ENCODE peak calls at places on chromosomes 16 and 17, in seven cellular contexts. H, O, Z, T, B, W and R are unnamed samples.

GRCh38 chr16:66120656-66121055 is 245.8 kb upstream of the CDH5 start:
- DNase-seq in H (no peak), O (no peak), Z (no peak), T (no peak), B (no peak), W (peak), R (no peak)

GRCh38 chr16:83929811-83930555 is 23.1 kb upstream of the OSGIN1 start:
- DNase-seq in H (no peak), O (no peak), Z (no peak), T (no peak), B (no peak), W (no peak), R (no peak)

GRCh38 chr17:77011173-77012011 is 129.4 kb upstream of the SEC14L1 start:
- DNase-seq in H (peak), O (peak), Z (no peak), T (peak), B (peak), W (peak), R (peak)

GRCh38 chr16:55283776-55284717 is 40.0 kb upstream of the IRX6 start:
- DNase-seq in H (no peak), O (no peak), Z (no peak), T (no peak), B (no peak), W (no peak), R (no peak)

GRCh38 chr17:28570716-28571254 is 539 bp downstream of the PIGS start:
- DNase-seq in H (peak), O (no peak), Z (peak), T (peak), B (no peak), W (no peak), R (no peak)

GRCh38 chr16:12091569-12092346 is 115.2 kb downstream of the SNX29 start:
- DNase-seq in H (no peak), O (no peak), Z (no peak), T (no peak), B (no peak), W (no peak), R (no peak)

GRCh38 chr16:8605554-8605953 is 15.2 kb upstream of the TMEM114 start:
- DNase-seq in H (no peak), O (no peak), Z (no peak), T (no peak), B (no peak), W (no peak), R (no peak)

GRCh38 chr17:14299261-14300093 is 1.4 kb upstream of the HS3ST3B1 start:
- DNase-seq in H (peak), O (peak), Z (no peak), T (peak), B (peak), W (no peak), R (peak)

GRCh38 chr17:39601758-39602532 is 5.8 kb downstream of the NEUROD2 start:
- DNase-seq in H (no peak), O (no peak), Z (no peak), T (peak), B (no peak), W (no peak), R (no peak)

GRCh38 chr16:59545666-59546065 is 811.5 kb upstream of the GOT2 start:
- DNase-seq in H (no peak), O (no peak), Z (no peak), T (no peak), B (no peak), W (no peak), R (no peak)

GRCh38 chr17:77085916-77086432 is 54.8 kb upstream of the SEC14L1 start:
- DNase-seq in H (no peak), O (no peak), Z (no peak), T (no peak), B (no peak), W (no peak), R (no peak)

GRCh38 chr17:49278076-49278475 is 47.5 kb upstream of the PHOSPHO1 start:
- DNase-seq in H (no peak), O (no peak), Z (no peak), T (peak), B (no peak), W (no peak), R (no peak)

GRCh38 chr17:4919511-4920047 is 12.5 kb upstream of the GP1BA start:
- DNase-seq in H (no peak), O (no peak), Z (no peak), T (no peak), B (no peak), W (no peak), R (no peak)

GRCh38 chr17:35242158-35242804 is 591 bp upstream of the SLFN5 start:
- DNase-seq in H (peak), O (peak), Z (peak), T (peak), B (peak), W (peak), R (peak)

GRCh38 chr16:81513204-81514040 is 68.8 kb downstream of the CMIP start:
- DNase-seq in H (no peak), O (no peak), Z (peak), T (peak), B (peak), W (no peak), R (peak)

GRCh38 chr16:5186381-5186903 is 88.8 kb upstream of the EEF2KMT start:
- DNase-seq in H (no peak), O (no peak), Z (no peak), T (no peak), B (no peak), W (no peak), R (no peak)

GRCh38 chr16:8796469-8797363 is 723 bp downstream of the TMEM186 start:
- DNase-seq in H (no peak), O (no peak), Z (no peak), T (no peak), B (peak), W (no peak), R (peak)

GRCh38 chr17:64216030-64216384 is 47.1 kb downstream of the TEX2 start:
- DNase-seq in H (peak), O (no peak), Z (no peak), T (no peak), B (peak), W (peak), R (peak)

GRCh38 chr17:58047751-58048150 is 35.5 kb upstream of the DYNLL2 start:
- DNase-seq in H (no peak), O (no peak), Z (no peak), T (no peak), B (peak), W (no peak), R (peak)

GRCh38 chr16:22898874-22899348 is 84.9 kb downstream of the HS3ST2 start:
- DNase-seq in H (peak), O (peak), Z (peak), T (peak), B (peak), W (peak), R (peak)

GRCh38 chr17:82870091-82870491 is 30.3 kb upstream of the ZNF750 start:
- DNase-seq in H (no peak), O (no peak), Z (no peak), T (no peak), B (no peak), W (no peak), R (no peak)

GRCh38 chr16:28990375-28991040 is 5.7 kb downstream of the LAT start:
- DNase-seq in H (no peak), O (no peak), Z (no peak), T (no peak), B (no peak), W (no peak), R (no peak)

GRCh38 chr16:64478258-64478906 is 643.5 kb downstream of the CDH11 start:
- DNase-seq in H (peak), O (no peak), Z (no peak), T (no peak), B (peak), W (peak), R (peak)

GRCh38 chr17:8857919-8858318 is 9.6 kb downstream of the PIK3R6 start:
- DNase-seq in H (peak), O (no peak), Z (peak), T (peak), B (peak), W (peak), R (peak)

GRCh38 chr17:2723505-2723996 is 12.0 kb upstream of the CLUH start:
- DNase-seq in H (no peak), O (no peak), Z (no peak), T (peak), B (no peak), W (no peak), R (no peak)

GRCh38 chr17:33200116-33200515 is 93.0 kb downstream of the ASIC2 start:
- DNase-seq in H (peak), O (no peak), Z (no peak), T (peak), B (peak), W (peak), R (no peak)

GRCh38 chr17:28860363-28860808 is 5.6 kb downstream of the ERAL1 start:
- DNase-seq in H (no peak), O (no peak), Z (no peak), T (no peak), B (no peak), W (no peak), R (no peak)

GRCh38 chr16:67726106-67727034 is 7.3 kb upstream of the GFOD2 start:
- DNase-seq in H (no peak), O (no peak), Z (no peak), T (no peak), B (no peak), W (peak), R (no peak)

GRCh38 chr17:71023631-71024030 is 854.3 kb downstream of the KCNJ2 start:
- DNase-seq in H (peak), O (no peak), Z (no peak), T (no peak), B (no peak), W (no peak), R (no peak)

GRCh38 chr17:9219631-9220415 is 198.5 kb downstream of the NTN1 start:
- DNase-seq in H (no peak), O (no peak), Z (no peak), T (peak), B (no peak), W (no peak), R (no peak)

GRCh38 chr17:27532269-27533067 is 76.2 kb downstream of the KSR1 start:
- DNase-seq in H (no peak), O (peak), Z (peak), T (no peak), B (peak), W (peak), R (no peak)

GRCh38 chr17:29572691-29573557 is 4.4 kb downstream of the TP53I13 start:
- DNase-seq in H (peak), O (peak), Z (peak), T (peak), B (peak), W (peak), R (peak)

GRCh38 chr16:636206-637080 is at the start of gene METTL26:
- DNase-seq in H (peak), O (peak), Z (peak), T (peak), B (peak), W (peak), R (peak)
- TF ChIP-seq CTCF in H (no peak), O (no peak), Z (no peak), T (peak), B (no peak), W (peak), R (no peak)

GRCh38 chr16:85216522-85217375 is 104.5 kb upstream of the CIBAR2 start:
- DNase-seq in H (no peak), O (no peak), Z (no peak), T (no peak), B (no peak), W (no peak), R (no peak)

GRCh38 chr16:85221810-85222150 is 109.5 kb upstream of the CIBAR2 start:
- DNase-seq in H (no peak), O (no peak), Z (no peak), T (peak), B (no peak), W (no peak), R (no peak)

GRCh38 chr16:85222151-85222863 is 110.0 kb upstream of the CIBAR2 start:
- DNase-seq in H (no peak), O (no peak), Z (no peak), T (peak), B (no peak), W (no peak), R (no peak)

GRCh38 chr16:85221081-85221809 is 109.0 kb upstream of the CIBAR2 start:
- DNase-seq in H (no peak), O (no peak), Z (no peak), T (no peak), B (no peak), W (no peak), R (no peak)

DNA sequence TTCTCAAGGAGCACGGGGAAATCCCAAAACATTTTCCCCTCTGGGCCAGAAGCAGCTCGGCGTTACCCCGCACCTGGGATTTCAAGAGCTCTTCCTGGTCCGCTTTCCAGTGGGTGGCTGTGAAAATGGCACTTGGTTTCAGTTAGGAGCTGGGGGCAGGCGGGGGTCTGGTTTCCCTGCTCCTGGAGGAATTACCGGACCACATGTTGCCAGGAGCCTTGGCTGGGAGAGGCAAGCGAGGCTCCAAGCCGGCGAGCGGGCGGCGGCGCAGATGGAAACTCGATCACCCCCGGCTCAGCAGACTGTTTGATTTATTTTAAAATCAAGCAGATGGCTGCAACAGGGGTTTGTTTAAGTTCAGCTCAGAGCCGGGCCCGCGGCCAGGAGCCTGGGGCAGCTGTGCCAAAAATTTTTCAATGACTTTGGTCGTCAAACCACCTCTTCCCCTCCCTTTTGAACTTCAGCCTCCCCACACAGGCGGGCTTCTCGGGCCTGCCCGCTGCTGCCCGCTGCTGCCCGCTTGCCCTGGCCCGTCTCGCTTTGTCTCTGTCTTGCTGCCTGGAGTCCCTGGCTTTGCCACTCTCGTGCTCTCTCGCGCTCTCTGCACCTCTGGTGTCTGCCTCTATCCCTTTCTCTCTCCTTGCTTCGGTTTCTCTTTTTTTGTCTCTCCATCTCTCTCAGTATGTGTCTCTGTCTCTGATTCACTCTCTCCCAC is 108.0 kb upstream of the CIBAR2 start:
- DNase-seq in H (peak), O (peak), Z (peak), T (no peak), B (peak), W (peak), R (peak)
- H3K4me3 ChIP-seq in H (peak), O (peak), Z (peak), T (no peak), B (peak), W (peak), R (peak)

GRCh38 chr17:59890720-59891119 is 2.0 kb downstream of the TUBD1 start:
- DNase-seq in H (peak), O (no peak), Z (no peak), T (no peak), B (peak), W (peak), R (no peak)

GRCh38 chr17:59892251-59892848 is 393 bp downstream of the TUBD1 start:
- DNase-seq in H (no peak), O (no peak), Z (no peak), T (no peak), B (no peak), W (no peak), R (no peak)

GRCh38 chr17:59892849-59893616 is at the start of the genes RPS6KB1 and TUBD1:
- DNase-seq in H (peak), O (peak), Z (peak), T (peak), B (peak), W (peak), R (peak)

GRCh38 chr17:59897090-59897489 is 4.2 kb downstream of the RPS6KB1 start:
- DNase-seq in H (peak), O (no peak), Z (no peak), T (no peak), B (peak), W (peak), R (peak)

GRCh38 chr17:59893617-59894100 is 738 bp downstream of the RPS6KB1 start:
- DNase-seq in H (peak), O (no peak), Z (no peak), T (no peak), B (peak), W (peak), R (peak)
- TF ChIP-seq CTCF in H (peak), O (no peak), Z (peak), T (peak), B (no peak), W (no peak), R (no peak)

DNA sequence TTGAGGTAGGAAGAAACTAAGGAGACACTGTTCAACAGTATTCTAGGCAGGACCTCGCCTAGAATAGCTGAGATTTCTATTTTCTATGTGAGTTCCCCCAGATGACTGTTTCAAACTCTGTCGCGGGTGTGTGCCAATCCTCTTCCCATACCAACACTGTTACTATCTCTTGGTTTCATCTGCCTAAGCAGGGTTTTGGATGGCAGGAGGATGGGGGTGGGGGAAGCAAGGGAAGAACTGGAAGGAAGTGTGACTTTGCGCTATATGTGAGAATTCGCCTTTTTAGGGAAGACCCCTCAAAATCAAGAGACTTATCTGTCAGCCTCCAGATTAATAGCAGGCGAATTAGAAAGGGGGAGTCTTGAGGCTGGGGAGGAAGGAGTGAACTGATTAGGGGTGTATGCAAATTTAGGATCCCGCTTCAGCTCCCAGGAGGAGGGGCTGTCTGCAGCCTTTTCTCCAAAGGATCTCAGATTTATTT is 521 bp upstream of the G6PC3 start:
- DNase-seq in H (peak), O (no peak), Z (no peak), T (peak), B (peak), W (no peak), R (peak)
- H3K4me3 ChIP-seq in H (peak), O (peak), Z (peak), T (peak), B (peak), W (peak), R (peak)

DNA sequence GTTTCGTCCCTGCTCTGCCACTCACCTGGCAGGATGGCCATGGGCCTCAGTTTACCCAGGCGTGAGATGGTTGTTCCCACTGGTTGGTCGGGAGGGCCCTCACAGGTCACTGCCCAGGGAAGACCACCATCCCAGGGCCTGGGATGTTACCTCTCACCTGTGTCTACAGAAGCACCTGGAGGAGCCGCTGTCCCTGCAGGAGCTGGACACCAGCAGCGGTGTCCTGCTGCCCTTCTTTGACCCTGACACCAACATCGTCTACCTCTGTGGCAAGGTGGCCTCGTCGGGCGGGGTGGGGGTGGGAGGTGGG is 4.1 kb downstream of the CORO1A start:
- DNase-seq in H (no peak), O (no peak), Z (no peak), T (no peak), B (no peak), W (no peak), R (no peak)
- TF ChIP-seq CTCF in H (no peak), O (no peak), Z (no peak), T (no peak), B (no peak), W (no peak), R (no peak)

DNA sequence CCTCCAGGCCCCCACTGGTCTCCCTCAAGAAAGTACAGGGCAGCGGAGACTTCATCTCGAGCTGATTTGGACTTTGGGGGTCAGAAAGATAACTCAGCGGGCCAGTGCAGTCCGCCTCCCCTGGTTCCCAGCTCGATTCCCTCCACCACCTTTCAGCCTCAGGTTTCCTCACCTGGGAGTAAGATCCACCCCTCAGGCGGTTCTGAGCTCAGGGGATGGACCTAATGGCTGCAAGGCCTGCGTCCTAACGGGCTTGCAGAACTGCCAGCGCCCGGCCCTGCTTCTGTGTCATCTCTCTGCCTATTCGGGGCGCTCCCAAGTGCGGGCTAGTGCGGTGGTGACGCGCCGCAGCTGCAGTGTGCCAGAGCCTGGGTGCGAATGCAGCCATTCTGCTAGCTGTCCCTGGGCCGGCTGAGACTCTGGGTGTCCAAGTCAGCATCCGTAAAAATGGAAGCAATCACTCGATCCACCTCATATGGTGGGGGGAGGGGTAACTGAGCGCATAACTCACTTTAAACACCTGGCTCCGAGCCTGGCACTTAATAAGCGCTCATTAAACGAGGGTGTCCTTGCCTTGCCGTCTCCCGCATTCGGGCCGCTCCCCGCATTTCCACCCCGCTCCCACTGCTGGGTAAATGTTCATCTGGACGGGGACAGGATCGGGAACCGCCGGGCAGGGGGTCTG is 129.6 kb upstream of the LHX1 start:
- DNase-seq in H (no peak), O (no peak), Z (no peak), T (peak), B (no peak), W (no peak), R (no peak)
- H3K4me3 ChIP-seq in H (no peak), O (no peak), Z (peak), T (peak), B (no peak), W (no peak), R (no peak)

GRCh38 chr17:11031787-11032186 is 193.9 kb upstream of the PIRT start:
- DNase-seq in H (no peak), O (no peak), Z (no peak), T (peak), B (no peak), W (no peak), R (no peak)
- TF ChIP-seq CTCF in H (no peak), O (no peak), Z (no peak), T (peak), B (no peak), W (no peak), R (no peak)

DNA sequence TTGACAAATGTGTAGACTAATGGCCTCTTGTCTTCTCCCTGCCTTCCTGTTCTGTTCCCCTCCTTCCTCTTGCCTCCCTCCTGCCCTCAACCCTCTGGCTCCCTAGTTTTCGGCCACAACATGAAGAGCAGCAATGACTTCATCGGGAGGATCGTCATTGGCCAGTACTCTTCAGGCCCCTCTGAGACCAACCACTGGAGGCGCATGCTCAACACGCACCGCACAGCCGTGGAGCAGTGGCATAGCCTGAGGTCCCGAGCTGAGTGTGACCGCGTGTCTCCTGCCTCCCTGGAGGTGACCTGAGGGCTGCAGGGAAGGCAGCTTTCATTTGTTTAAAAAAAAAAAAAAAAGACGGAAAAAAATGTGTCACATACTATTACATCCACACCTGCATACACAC is 18.8 kb upstream of the CLEC19A start:
- DNase-seq in H (no peak), O (no peak), Z (no peak), T (no peak), B (no peak), W (no peak), R (no peak)
- H3K4me3 ChIP-seq in H (no peak), O (no peak), Z (no peak), T (no peak), B (no peak), W (no peak), R (no peak)